ENCODE peak calls at places on chromosomes 16 and 17, in four cellular contexts. One of them, this sample, is unnamed.

GRCh38 chr17:80187090-80187489 is 17.3 kb downstream of the CARD14 start:
- DNase-seq in Peyer's patch: no peak
- DNase-seq in A549: peak; percentile 58
- DNase-seq in esophagus muscularis mucosa: no peak
- DNase-seq in this sample: no peak

GRCh38 chr16:52499061-52499460 is 47.9 kb downstream of the TOX3 start:
- DNase-seq in Peyer's patch: no peak
- DNase-seq in A549: no peak
- DNase-seq in esophagus muscularis mucosa: no peak
- DNase-seq in this sample: no peak

GRCh38 chr16:19329932-19330331 is 44.4 kb downstream of the CLEC19A start:
- DNase-seq in A549: no peak
- DNase-seq in esophagus muscularis mucosa: no peak
- DNase-seq in Peyer's patch: no peak
- DNase-seq in this sample: peak; percentile 33

GRCh38 chr17:77884019-77884418 is 74.5 kb upstream of the TNRC6C start:
- DNase-seq in Peyer's patch: no peak
- DNase-seq in A549: no peak
- DNase-seq in esophagus muscularis mucosa: no peak
- DNase-seq in this sample: no peak

GRCh38 chr16:31130336-31130812 is 5.2 kb downstream of the PRSS8 start:
- DNase-seq in A549: no peak
- DNase-seq in esophagus muscularis mucosa: no peak
- DNase-seq in Peyer's patch: no peak
- DNase-seq in this sample: no peak

GRCh38 chr16:4723071-4723767 is 10.9 kb downstream of the ANKS3 start:
- DNase-seq in A549: no peak
- DNase-seq in esophagus muscularis mucosa: no peak
- DNase-seq in Peyer's patch: no peak
- DNase-seq in this sample: no peak

GRCh38 chr17:44795421-44795820 is 34.7 kb downstream of the GJC1 start:
- DNase-seq in Peyer's patch: no peak
- DNase-seq in A549: no peak
- DNase-seq in esophagus muscularis mucosa: no peak
- DNase-seq in this sample: no peak

GRCh38 chr16:85900031-85900792 is 1.2 kb downstream of the IRF8 start:
- DNase-seq in A549: no peak
- DNase-seq in esophagus muscularis mucosa: no peak
- DNase-seq in Peyer's patch: peak; percentile 76
- DNase-seq in this sample: no peak

GRCh38 chr16:24539850-24540484 is 601 bp downstream of the RBBP6 start:
- DNase-seq in A549: no peak
- DNase-seq in esophagus muscularis mucosa: no peak
- DNase-seq in Peyer's patch: peak; percentile 76
- DNase-seq in this sample: no peak

GRCh38 chr16:24540575-24541240 is 1.3 kb downstream of the RBBP6 start:
- DNase-seq in esophagus muscularis mucosa: no peak
- DNase-seq in A549: no peak
- DNase-seq in Peyer's patch: no peak
- DNase-seq in this sample: no peak

GRCh38 chr16:24539295-24539849 is at the start of gene RBBP6:
- DNase-seq in esophagus muscularis mucosa: peak; percentile 99
- DNase-seq in A549: peak; percentile 77
- DNase-seq in Peyer's patch: peak; percentile 97
- DNase-seq in this sample: peak; percentile 53

GRCh38 chr16:24537474-24538337 is 1.7 kb upstream of the RBBP6 start:
- DNase-seq in esophagus muscularis mucosa: no peak
- DNase-seq in A549: peak; percentile 58
- DNase-seq in Peyer's patch: no peak
- DNase-seq in this sample: no peak

GRCh38 chr16:24538756-24539294 is 541 bp upstream of the RBBP6 start:
- DNase-seq in Peyer's patch: no peak
- DNase-seq in esophagus muscularis mucosa: no peak
- DNase-seq in A549: peak; percentile 60
- DNase-seq in this sample: peak; percentile 16
- TF ChIP-seq POLR2A in Peyer's patch: no peak
- TF ChIP-seq POLR2A in esophagus muscularis mucosa: no peak
- TF ChIP-seq POLR2A in A549: no peak
- TF ChIP-seq POLR2A in this sample: no peak

GRCh38 chr16:29841631-29842030 is 21.4 kb downstream of the MVP start:
- DNase-seq in esophagus muscularis mucosa: no peak
- DNase-seq in Peyer's patch: no peak
- DNase-seq in A549: no peak
- DNase-seq in this sample: no peak
- TF ChIP-seq POLR2A in esophagus muscularis mucosa: no peak
- TF ChIP-seq POLR2A in Peyer's patch: no peak
- TF ChIP-seq POLR2A in A549: no peak
- TF ChIP-seq POLR2A in this sample: no peak

GRCh38 chr17:74767111-74767516 is 9.0 kb downstream of the NAT9 start:
- DNase-seq in Peyer's patch: no peak
- DNase-seq in A549: no peak
- DNase-seq in esophagus muscularis mucosa: no peak
- DNase-seq in this sample: no peak

GRCh38 chr17:74769856-74770497 is 6.2 kb downstream of the NAT9 start:
- DNase-seq in Peyer's patch: no peak
- DNase-seq in A549: no peak
- DNase-seq in esophagus muscularis mucosa: no peak
- DNase-seq in this sample: no peak

GRCh38 chr17:74768763-74769114 is 7.4 kb downstream of the NAT9 start:
- DNase-seq in A549: no peak
- DNase-seq in Peyer's patch: no peak
- DNase-seq in esophagus muscularis mucosa: no peak
- DNase-seq in this sample: no peak

GRCh38 chr17:74769266-74769855 is 6.8 kb downstream of the NAT9 start:
- DNase-seq in A549: no peak
- DNase-seq in esophagus muscularis mucosa: no peak
- DNase-seq in Peyer's patch: no peak
- DNase-seq in this sample: no peak

GRCh38 chr17:74768069-74768762 is 7.9 kb downstream of the NAT9 start:
- DNase-seq in Peyer's patch: no peak
- DNase-seq in esophagus muscularis mucosa: no peak
- DNase-seq in A549: no peak
- DNase-seq in this sample: peak; percentile 97
- TF ChIP-seq POLR2A in Peyer's patch: no peak
- TF ChIP-seq POLR2A in esophagus muscularis mucosa: no peak
- TF ChIP-seq POLR2A in A549: no peak
- TF ChIP-seq POLR2A in this sample: peak; percentile 7

DNA sequence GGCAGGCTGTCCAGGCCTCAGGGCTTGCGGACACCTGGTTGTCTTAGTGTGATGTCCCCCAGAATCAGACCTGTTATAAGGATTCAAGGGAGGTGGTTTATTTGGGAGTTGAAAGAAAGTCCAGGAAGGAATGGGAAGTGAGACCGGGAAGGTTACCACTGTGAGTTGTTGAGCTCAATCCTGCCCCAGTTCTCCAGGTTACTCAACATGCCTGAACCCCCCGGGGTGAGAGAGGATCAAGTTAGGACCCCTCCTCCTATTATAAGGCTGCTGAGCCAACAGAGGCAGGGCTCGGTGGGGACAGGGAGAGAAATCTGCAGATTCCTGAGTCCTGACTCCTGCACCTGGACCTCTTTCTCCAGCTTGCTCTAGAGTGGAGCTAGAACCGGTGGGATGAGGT is 86.4 kb downstream of the MRM1 start:
- DNase-seq in esophagus muscularis mucosa: no peak
- DNase-seq in A549: no peak
- DNase-seq in Peyer's patch: no peak
- DNase-seq in this sample: no peak
- TF ChIP-seq POLR2A in esophagus muscularis mucosa: no peak
- TF ChIP-seq POLR2A in A549: no peak
- TF ChIP-seq POLR2A in Peyer's patch: no peak
- TF ChIP-seq POLR2A in this sample: no peak

DNA sequence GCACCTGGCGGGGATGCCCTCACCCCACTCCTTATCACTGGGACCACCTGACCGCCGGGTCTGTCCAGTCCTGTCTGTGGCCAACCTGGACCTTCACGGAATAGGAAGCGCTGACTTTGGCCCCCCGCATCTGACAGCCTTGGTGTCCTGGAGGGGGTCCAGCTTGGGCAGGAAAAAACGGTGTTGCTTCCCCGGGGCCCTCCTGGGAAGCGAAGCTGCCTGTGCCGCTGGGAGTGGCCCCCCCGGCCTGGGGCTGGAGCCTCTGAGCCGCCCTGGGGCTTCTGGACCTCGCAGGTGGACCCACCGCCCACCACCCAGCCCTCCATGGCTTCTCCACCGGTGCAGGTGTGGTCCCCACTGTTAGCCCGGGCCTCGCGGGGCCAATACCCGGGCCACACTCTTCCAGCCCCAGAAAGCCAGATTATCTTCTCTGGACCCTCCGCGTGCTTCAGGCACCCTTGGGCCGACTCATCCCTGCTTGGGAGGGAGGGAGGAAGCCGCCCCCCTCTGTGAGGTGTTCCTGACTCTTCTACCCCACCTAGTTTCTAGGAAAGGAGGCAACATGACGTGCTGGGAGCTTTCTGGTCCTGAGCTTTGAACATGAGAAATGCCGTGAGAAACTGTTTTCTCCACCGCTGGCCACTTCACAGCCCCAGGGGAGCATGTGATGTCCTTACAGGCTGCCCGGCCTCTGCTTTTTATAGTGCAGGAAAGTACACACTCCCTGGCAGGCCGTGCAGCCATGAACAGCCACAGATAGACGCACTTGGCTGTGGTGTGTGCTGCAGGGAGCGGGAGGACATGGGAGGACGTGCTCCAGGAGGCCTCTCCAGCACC is 1.1 kb downstream of the C1QTNF1 start:
- DNase-seq in Peyer's patch: peak; percentile 46
- DNase-seq in A549: no peak
- DNase-seq in esophagus muscularis mucosa: no peak
- DNase-seq in this sample: no peak
- TF ChIP-seq POLR2A in Peyer's patch: no peak
- TF ChIP-seq POLR2A in A549: no peak
- TF ChIP-seq POLR2A in esophagus muscularis mucosa: no peak
- TF ChIP-seq POLR2A in this sample: no peak

GRCh38 chr17:82407255-82407654 is 10.9 kb upstream of the HEXD start:
- DNase-seq in esophagus muscularis mucosa: no peak
- DNase-seq in A549: no peak
- DNase-seq in Peyer's patch: no peak
- DNase-seq in this sample: peak; percentile 85
- TF ChIP-seq POLR2A in esophagus muscularis mucosa: no peak
- TF ChIP-seq POLR2A in A549: no peak
- TF ChIP-seq POLR2A in Peyer's patch: no peak
- TF ChIP-seq POLR2A in this sample: no peak

GRCh38 chr17:64413505-64413904 is 22.8 kb upstream of the PECAM1 start:
- DNase-seq in esophagus muscularis mucosa: no peak
- DNase-seq in A549: no peak
- DNase-seq in Peyer's patch: peak; percentile 71
- DNase-seq in this sample: no peak

GRCh38 chr17:64410750-64411490 is 20.3 kb upstream of the PECAM1 start:
- DNase-seq in esophagus muscularis mucosa: no peak
- DNase-seq in Peyer's patch: no peak
- DNase-seq in A549: no peak
- DNase-seq in this sample: no peak

GRCh38 chr17:64406321-64407200 is 15.9 kb upstream of the PECAM1 start:
- DNase-seq in A549: no peak
- DNase-seq in Peyer's patch: peak; percentile 47
- DNase-seq in esophagus muscularis mucosa: no peak
- DNase-seq in this sample: no peak

GRCh38 chr17:64412944-64413381 is 22.3 kb upstream of the PECAM1 start:
- DNase-seq in Peyer's patch: no peak
- DNase-seq in A549: no peak
- DNase-seq in esophagus muscularis mucosa: no peak
- DNase-seq in this sample: no peak

GRCh38 chr17:64411999-64412771 is 21.5 kb upstream of the PECAM1 start:
- DNase-seq in A549: no peak
- DNase-seq in Peyer's patch: peak; percentile 73
- DNase-seq in esophagus muscularis mucosa: no peak
- DNase-seq in this sample: no peak
- TF ChIP-seq POLR2A in A549: no peak
- TF ChIP-seq POLR2A in Peyer's patch: no peak
- TF ChIP-seq POLR2A in esophagus muscularis mucosa: no peak
- TF ChIP-seq POLR2A in this sample: no peak

DNA sequence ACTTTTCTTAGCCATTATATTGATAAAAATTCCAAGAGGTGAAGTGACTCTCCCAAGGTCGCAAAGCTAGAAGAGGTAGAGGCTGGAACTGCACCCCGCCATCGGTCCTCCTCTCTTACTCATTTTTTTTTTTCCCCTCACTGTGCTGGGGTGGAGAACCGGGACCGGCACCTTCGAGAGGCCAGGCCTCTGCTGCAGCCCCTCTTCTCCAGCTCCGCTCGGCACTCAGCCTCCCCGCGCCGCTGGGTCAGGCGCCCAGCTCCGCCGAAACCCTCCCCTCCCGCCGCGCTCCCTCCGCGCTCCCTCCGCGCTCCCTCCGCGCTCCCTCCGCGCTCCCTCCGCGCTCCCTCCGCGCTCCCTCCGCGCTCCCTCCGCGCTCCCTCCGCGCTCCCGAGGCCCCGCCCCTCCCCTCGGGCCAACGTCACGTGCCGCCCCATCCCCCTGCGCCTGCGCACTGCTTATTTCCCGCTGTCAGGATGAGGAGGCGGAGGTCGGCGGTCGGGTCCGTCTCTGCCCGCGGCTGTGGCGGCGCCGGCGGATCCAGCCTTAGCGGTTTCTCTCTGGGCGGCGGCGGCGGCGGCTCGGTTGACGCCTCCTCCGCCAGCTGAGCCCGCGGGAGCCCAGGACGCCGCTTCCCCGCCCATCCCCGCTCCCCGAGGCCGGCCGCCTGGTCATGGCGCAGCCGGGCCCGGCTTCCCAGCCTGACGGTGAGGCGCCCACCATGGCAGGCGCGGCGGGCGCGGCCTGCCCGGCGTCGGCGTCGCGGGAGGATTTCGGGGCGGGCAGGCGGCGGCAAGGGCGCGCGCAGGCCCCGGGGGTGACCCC is at the start of gene RABEP1:
- DNase-seq in Peyer's patch: peak; percentile 96
- DNase-seq in esophagus muscularis mucosa: peak; percentile 95
- DNase-seq in A549: peak; percentile 69
- DNase-seq in this sample: peak; percentile 69
- TF ChIP-seq POLR2A in Peyer's patch: peak; percentile 85
- TF ChIP-seq POLR2A in esophagus muscularis mucosa: peak; percentile 72
- TF ChIP-seq POLR2A in A549: peak; percentile 77
- TF ChIP-seq POLR2A in this sample: peak; percentile 87